ENCODE peak calls at places on chromosomes 6 and 20, in five cellular contexts. H, B, E, F and Y are unnamed samples.

GRCh38 chr20:57808266-57808866 is 98.6 kb upstream of the PMEPA1 start:
- DNase-seq in H (no peak), B (no peak), E (no peak), F (no peak), Y (no peak)

GRCh38 chr6:75084872-75085381 is 120.9 kb downstream of the COL12A1 start:
- DNase-seq in F (peak), H (no peak), B (no peak), E (no peak), Y (no peak)

GRCh38 chr6:16759181-16759645 is 2.0 kb downstream of the ATXN1 start:
- DNase-seq in F (no peak), H (no peak), E (no peak), B (no peak), Y (no peak)

GRCh38 chr6:148509152-148509571 is 166.5 kb downstream of the SASH1 start:
- DNase-seq in H (no peak), E (no peak), F (no peak), B (no peak), Y (no peak)

GRCh38 chr20:60262967-60263603 is 304.9 kb downstream of the CDH26 start:
- DNase-seq in F (no peak), E (no peak), B (no peak), H (peak), Y (no peak)

GRCh38 chr20:906703-907102 is 9.4 kb downstream of the ANGPT4 start:
- DNase-seq in F (no peak), B (no peak), H (no peak), E (peak), Y (no peak)

GRCh38 chr20:2507875-2508630 is 662 bp downstream of the ZNF343 start:
- DNase-seq in B (no peak), E (no peak), H (peak), F (peak), Y (peak)

GRCh38 chr6:5282191-5282623 is 20.9 kb downstream of the FARS2 start:
- DNase-seq in F (no peak), H (no peak), B (no peak), E (no peak), Y (no peak)

GRCh38 chr6:30964075-30964474 is 19.4 kb upstream of the MUC21 start:
- DNase-seq in H (no peak), B (no peak), F (no peak), E (no peak), Y (no peak)

GRCh38 chr6:32244270-32244669 is 20.4 kb upstream of the NOTCH4 start:
- DNase-seq in H (no peak), B (no peak), E (peak), F (peak), Y (peak)

GRCh38 chr6:49001856-49002255 is 461.2 kb downstream of the MMUT start:
- DNase-seq in B (no peak), H (no peak), E (no peak), F (no peak), Y (no peak)

GRCh38 chr6:14818422-14818884 is 427.4 kb upstream of the JARID2 start:
- DNase-seq in H (no peak), E (no peak), F (no peak), B (no peak), Y (no peak)

GRCh38 chr6:69090132-69090531 is 455.1 kb downstream of the ADGRB3 start:
- DNase-seq in B (no peak), E (no peak), H (no peak), F (no peak), Y (no peak)

GRCh38 chr6:26124550-26125014 is 37.4 kb downstream of the HFE start:
- DNase-seq in E (no peak), B (no peak), H (no peak), F (no peak), Y (no peak)

GRCh38 chr20:43776691-43777090 is 49.9 kb upstream of the GTSF1L start:
- DNase-seq in F (no peak), B (no peak), E (no peak), H (no peak), Y (no peak)
- H3K4me3 ChIP-seq in F (no peak), B (no peak), E (no peak), H (no peak), Y (no peak)

GRCh38 chr20:36847009-36847709 is 28.8 kb upstream of the TLDC2 start:
- DNase-seq in H (no peak), F (peak), E (peak), B (no peak), Y (peak)
- TF ChIP-seq EP300 in H (no peak), F (peak), E (peak), B (no peak), Y (peak)

GRCh38 chr6:18276610-18277009 is 12.3 kb upstream of the DEK start:
- DNase-seq in B (no peak), F (no peak), H (no peak), E (no peak), Y (no peak)
- H3K4me3 ChIP-seq in B (no peak), F (no peak), H (peak), E (no peak), Y (peak)

DNA sequence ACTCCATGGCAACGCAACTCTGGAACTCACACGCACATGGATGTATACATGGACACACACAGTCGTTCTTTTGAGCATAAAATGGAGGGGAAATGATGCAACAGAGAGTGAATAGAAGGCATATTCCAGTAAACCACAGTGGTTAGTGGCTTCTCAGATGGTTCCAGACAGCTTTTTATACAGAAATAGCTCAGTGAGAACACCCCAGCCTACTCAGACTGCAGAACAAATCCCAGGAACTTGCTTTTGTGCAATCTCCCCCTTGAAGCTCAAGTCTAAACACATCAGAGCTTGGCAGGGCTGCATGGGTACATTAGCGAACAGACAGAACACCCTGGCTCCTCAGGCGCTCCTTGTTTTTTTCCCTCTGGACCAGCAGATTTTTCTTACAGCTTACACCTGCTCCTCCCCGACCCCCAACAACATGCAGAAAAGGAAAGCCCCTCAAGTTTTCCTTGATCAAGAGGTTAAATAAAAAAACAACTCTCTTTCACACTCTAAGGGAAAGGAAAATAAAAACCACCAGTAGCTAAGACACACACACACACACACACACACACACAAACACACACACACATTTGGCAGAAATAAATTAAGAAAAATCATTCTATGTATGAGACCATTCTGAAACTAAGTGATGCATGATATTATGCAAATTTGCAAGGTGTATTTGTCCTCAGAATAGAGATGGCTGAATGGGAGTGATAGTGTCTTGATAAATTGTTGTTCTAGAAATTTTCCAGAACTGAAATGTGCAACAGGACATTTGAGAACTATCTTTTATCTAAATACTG is 51.2 kb upstream of the RANBP9 start:
- DNase-seq in B (peak), F (peak), H (no peak), E (no peak), Y (no peak)
- TF ChIP-seq EP300 in B (no peak), F (peak), H (no peak), E (no peak), Y (peak)

DNA sequence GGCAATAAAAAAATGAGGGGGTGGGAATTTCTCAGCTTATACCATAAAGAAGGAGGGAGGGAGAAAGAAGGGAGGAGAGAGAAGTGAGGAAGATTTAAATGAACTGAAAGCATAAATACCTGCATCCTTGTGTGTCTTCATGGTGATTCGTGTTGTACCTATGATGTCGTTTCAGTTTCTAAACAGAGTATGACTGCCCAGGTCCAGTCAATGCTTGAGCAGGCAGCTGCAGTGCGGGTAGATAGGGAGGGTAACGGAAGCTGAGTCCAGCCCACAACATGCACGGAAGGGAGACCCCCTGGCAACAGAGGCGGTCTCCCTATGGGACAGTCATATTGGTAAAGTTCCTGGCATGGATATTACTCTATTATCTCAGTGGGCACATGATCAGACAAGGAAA is 184.5 kb downstream of the KIF16B start:
- DNase-seq in E (no peak), H (no peak), B (no peak), F (no peak), Y (no peak)
- H3K4me3 ChIP-seq in E (no peak), H (no peak), B (no peak), F (no peak), Y (no peak)

DNA sequence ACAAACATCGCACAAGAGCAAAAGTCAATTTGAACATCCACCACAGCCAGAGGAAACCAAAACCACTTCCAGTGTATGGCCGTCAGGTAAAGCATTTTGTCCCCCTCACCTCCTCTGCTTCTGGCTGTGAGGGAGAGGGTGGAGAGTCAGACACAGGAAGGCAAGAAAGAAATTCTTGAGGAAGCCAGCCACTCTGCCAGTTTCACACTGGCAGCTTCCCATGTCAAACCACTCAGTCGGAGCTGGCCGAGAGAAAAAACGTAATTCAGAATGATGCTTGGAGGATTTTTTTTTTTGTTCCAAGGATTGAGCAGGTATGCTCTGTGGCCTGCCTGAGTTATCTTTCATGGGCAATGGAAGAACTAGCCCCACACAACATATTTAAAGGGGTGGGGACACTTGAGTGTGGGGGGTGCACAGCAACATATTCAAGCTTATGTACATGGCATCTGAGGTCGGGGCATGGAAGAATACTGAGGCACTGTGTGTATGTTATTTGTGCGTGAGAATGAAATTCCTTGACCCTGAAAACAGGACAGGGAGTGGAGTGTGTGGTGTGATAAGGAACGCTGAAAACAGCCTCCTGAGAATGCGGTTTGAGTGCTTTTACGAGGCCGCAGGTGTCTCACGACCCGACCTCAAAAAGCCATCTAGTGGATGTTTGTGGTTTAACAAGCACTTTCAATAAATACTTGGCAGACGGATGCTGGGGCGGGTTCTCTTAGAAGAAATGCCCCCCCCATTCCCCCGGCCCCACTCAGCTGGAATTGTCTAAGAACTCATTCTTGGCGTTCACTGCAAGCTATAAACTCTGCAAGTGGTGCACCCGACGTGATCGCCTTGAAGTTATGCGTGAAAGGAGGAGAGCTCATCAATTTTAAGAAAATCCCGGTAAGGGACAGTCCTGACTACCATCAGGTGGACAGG is 27.5 kb upstream of the ZBTB22 start:
- DNase-seq in F (peak), E (peak), B (peak), H (peak), Y (no peak)
- TF ChIP-seq EP300 in F (no peak), E (no peak), B (no peak), H (no peak), Y (no peak)

DNA sequence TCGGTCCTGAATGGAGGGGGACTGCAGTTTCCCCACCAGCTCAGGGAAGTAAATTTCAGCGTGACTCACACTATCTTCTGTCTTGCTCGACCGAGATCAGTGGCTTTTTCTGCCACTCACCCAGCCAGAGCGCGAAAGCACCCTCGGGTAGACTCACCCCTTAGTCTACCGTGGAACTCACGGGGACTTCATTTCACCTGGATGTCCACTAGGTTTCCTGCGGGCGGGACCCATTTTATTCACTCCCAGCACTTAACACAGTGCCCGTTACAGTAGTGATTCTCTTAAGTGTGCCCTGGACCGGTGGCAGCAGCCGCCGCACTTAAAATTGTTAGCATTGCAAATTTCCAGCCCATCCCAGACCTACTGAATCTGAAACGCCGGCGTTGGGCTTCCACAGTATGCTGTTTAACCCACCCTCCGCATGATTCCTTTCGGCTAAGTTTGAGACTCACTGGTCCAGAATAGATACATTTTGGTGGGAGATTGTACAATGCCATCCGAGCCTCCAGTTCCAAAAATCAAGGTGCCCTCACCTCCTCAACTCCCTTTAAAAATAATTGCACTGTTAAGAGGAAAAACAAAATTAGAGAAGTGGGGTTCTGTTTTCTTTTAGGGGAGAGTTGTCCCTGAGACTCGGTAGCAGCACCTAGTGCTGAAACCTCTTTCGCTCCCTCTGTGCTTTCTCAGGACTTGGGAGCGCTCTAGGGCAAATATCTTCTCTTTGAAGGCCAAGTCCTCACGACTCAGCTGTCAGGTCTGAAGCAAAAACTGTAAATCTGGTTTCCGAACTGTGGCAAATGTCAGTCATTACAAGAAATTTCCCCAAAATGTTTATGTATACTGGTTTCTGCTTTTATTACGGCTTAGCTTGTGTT is 1.0 kb downstream of the SMPDL3A start:
- DNase-seq in F (no peak), E (no peak), H (peak), B (no peak), Y (no peak)
- H3K4me3 ChIP-seq in F (peak), E (peak), H (peak), B (peak), Y (peak)

GRCh38 chr6:143139239-143139784 is 78.6 kb downstream of the AIG1 start:
- DNase-seq in H (no peak), F (no peak), E (no peak), B (no peak), Y (no peak)
- TF ChIP-seq EP300 in H (no peak), F (no peak), E (no peak), B (no peak), Y (no peak)

GRCh38 chr6:10534418-10534760 is 13.2 kb downstream of the GCNT2 start:
- DNase-seq in H (no peak), E (no peak), F (no peak), B (no peak), Y (no peak)
- H3K4me3 ChIP-seq in H (no peak), E (no peak), F (no peak), B (peak), Y (no peak)

GRCh38 chr6:33959661-33960344 is 156.0 kb upstream of the MLN start:
- DNase-seq in F (no peak), B (no peak), E (no peak), H (no peak), Y (no peak)

GRCh38 chr6:33958863-33959651 is 155.3 kb upstream of the MLN start:
- DNase-seq in E (no peak), H (no peak), B (no peak), F (no peak), Y (no peak)

GRCh38 chr6:33957391-33958207 is 153.8 kb upstream of the MLN start:
- DNase-seq in H (no peak), F (no peak), E (no peak), B (no peak), Y (no peak)

GRCh38 chr6:33956206-33956605 is 152.4 kb upstream of the MLN start:
- DNase-seq in E (no peak), F (no peak), B (no peak), H (no peak), Y (no peak)

DNA sequence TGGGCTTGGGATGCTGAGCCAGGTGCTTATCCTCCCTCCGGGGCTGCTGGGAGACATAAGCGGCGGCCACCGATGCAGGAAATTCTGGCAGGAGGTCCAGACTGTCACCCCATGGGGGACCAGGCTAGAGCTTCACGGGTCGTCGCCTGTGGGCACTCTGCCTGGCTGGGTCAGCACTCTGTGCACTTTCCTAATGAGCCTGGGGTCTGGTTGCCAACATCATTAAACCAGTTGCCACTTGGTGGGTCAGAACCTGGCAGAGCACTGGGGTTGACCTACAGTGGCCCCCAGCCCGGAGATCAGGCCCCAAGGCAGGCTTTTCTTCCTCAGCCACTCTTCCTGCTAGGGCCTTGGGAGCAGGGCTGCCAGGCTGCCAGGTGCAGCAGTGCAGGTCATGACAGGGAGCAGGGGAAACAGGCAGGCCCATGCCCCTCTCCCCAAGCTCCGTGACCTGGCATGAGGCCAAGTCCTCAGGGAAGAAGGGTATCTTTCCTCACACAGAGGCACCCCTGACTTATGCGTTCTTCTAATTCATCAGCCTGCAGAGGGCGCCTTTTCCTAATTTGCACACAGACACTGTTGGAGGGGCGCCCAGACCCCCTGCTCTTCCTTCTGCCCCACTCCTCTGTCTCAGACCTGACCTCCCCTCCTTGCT is 154.5 kb upstream of the MLN start:
- DNase-seq in B (no peak), F (no peak), H (no peak), E (no peak), Y (no peak)
- TF ChIP-seq EP300 in B (no peak), F (no peak), H (no peak), E (no peak), Y (no peak)